ENCODE peak calls at places on chromosomes 2 and 18, in eight cellular contexts. One of them, this sample, is unnamed.

GRCh38 chr2:100988630-100989417 is 13.3 kb upstream of the RPL31 start:
- DNase-seq in brain microvascular endothelial cell: peak; percentile 26
- DNase-seq in body of pancreas: no peak
- DNase-seq in fibroblast of the aortic adventitia: no peak
- DNase-seq in Peyer's patch: no peak
- DNase-seq in neural progenitor cell: no peak
- DNase-seq in astrocyte of the spinal cord: no peak
- DNase-seq in thoracic aorta: no peak
- DNase-seq in this sample: no peak

GRCh38 chr18:36829362-36830140 is 624 bp downstream of the KIAA1328 start:
- DNase-seq in thoracic aorta: no peak
- DNase-seq in body of pancreas: peak; percentile 20
- DNase-seq in neural progenitor cell: peak; percentile 70
- DNase-seq in fibroblast of the aortic adventitia: peak; percentile 34
- DNase-seq in Peyer's patch: no peak
- DNase-seq in astrocyte of the spinal cord: peak; percentile 44
- DNase-seq in brain microvascular endothelial cell: no peak
- DNase-seq in this sample: peak; percentile 1

GRCh38 chr2:196206804-196207203 is 35.4 kb upstream of the STK17B start:
- DNase-seq in thoracic aorta: no peak
- DNase-seq in brain microvascular endothelial cell: no peak
- DNase-seq in astrocyte of the spinal cord: no peak
- DNase-seq in neural progenitor cell: no peak
- DNase-seq in fibroblast of the aortic adventitia: no peak
- DNase-seq in body of pancreas: no peak
- DNase-seq in Peyer's patch: no peak
- DNase-seq in this sample: no peak

GRCh38 chr2:14743883-14744282 is 111.4 kb downstream of the LRATD1 start:
- DNase-seq in neural progenitor cell: no peak
- DNase-seq in Peyer's patch: no peak
- DNase-seq in astrocyte of the spinal cord: no peak
- DNase-seq in brain microvascular endothelial cell: no peak
- DNase-seq in fibroblast of the aortic adventitia: no peak
- DNase-seq in thoracic aorta: no peak
- DNase-seq in body of pancreas: no peak
- DNase-seq in this sample: no peak

GRCh38 chr2:44526352-44526751 is 164.6 kb downstream of the CAMKMT start:
- DNase-seq in body of pancreas: no peak
- DNase-seq in Peyer's patch: no peak
- DNase-seq in brain microvascular endothelial cell: no peak
- DNase-seq in fibroblast of the aortic adventitia: no peak
- DNase-seq in neural progenitor cell: no peak
- DNase-seq in astrocyte of the spinal cord: no peak
- DNase-seq in thoracic aorta: no peak
- DNase-seq in this sample: no peak

GRCh38 chr2:80737047-80737446 is 432.5 kb upstream of the LRRTM1 start:
- DNase-seq in brain microvascular endothelial cell: no peak
- DNase-seq in Peyer's patch: no peak
- DNase-seq in body of pancreas: no peak
- DNase-seq in astrocyte of the spinal cord: no peak
- DNase-seq in neural progenitor cell: no peak
- DNase-seq in thoracic aorta: no peak
- DNase-seq in fibroblast of the aortic adventitia: no peak
- DNase-seq in this sample: no peak

GRCh38 chr2:154452906-154453493 is 245.5 kb upstream of the KCNJ3 start:
- DNase-seq in astrocyte of the spinal cord: peak; percentile 7
- DNase-seq in body of pancreas: no peak
- DNase-seq in fibroblast of the aortic adventitia: peak; percentile 26
- DNase-seq in brain microvascular endothelial cell: no peak
- DNase-seq in neural progenitor cell: no peak
- DNase-seq in Peyer's patch: no peak
- DNase-seq in thoracic aorta: no peak
- DNase-seq in this sample: no peak

GRCh38 chr18:47507651-47508050 is 256.2 kb upstream of the SKOR2 start:
- DNase-seq in fibroblast of the aortic adventitia: no peak
- DNase-seq in thoracic aorta: no peak
- DNase-seq in Peyer's patch: no peak
- DNase-seq in body of pancreas: no peak
- DNase-seq in astrocyte of the spinal cord: no peak
- DNase-seq in brain microvascular endothelial cell: no peak
- DNase-seq in neural progenitor cell: no peak
- DNase-seq in this sample: no peak

GRCh38 chr2:9565436-9566153 is 10.0 kb upstream of the ADAM17 start:
- DNase-seq in brain microvascular endothelial cell: peak; percentile 90
- DNase-seq in Peyer's patch: peak; percentile 85
- DNase-seq in thoracic aorta: peak; percentile 91
- DNase-seq in astrocyte of the spinal cord: peak; percentile 96
- DNase-seq in fibroblast of the aortic adventitia: peak; percentile 96
- DNase-seq in body of pancreas: peak; percentile 69
- DNase-seq in neural progenitor cell: no peak
- DNase-seq in this sample: peak; percentile 93

GRCh38 chr2:201182650-201183372 is at the start of gene CASP10:
- DNase-seq in thoracic aorta: no peak
- DNase-seq in neural progenitor cell: peak; percentile 20
- DNase-seq in body of pancreas: peak; percentile 66
- DNase-seq in brain microvascular endothelial cell: peak; percentile 52
- DNase-seq in Peyer's patch: no peak
- DNase-seq in fibroblast of the aortic adventitia: peak; percentile 89
- DNase-seq in astrocyte of the spinal cord: peak; percentile 19
- DNase-seq in this sample: no peak

GRCh38 chr18:70418551-70419311 is 129.9 kb downstream of the SOCS6 start:
- DNase-seq in thoracic aorta: no peak
- DNase-seq in fibroblast of the aortic adventitia: no peak
- DNase-seq in brain microvascular endothelial cell: no peak
- DNase-seq in Peyer's patch: no peak
- DNase-seq in astrocyte of the spinal cord: no peak
- DNase-seq in neural progenitor cell: no peak
- DNase-seq in body of pancreas: no peak
- DNase-seq in this sample: no peak

GRCh38 chr18:36493349-36494281 is 196.1 kb downstream of the FHOD3 start:
- DNase-seq in body of pancreas: peak; percentile 89
- DNase-seq in Peyer's patch: peak; percentile 64
- DNase-seq in neural progenitor cell: peak; percentile 55
- DNase-seq in astrocyte of the spinal cord: peak; percentile 30
- DNase-seq in fibroblast of the aortic adventitia: peak; percentile 47
- DNase-seq in thoracic aorta: no peak
- DNase-seq in brain microvascular endothelial cell: no peak
- DNase-seq in this sample: no peak

DNA sequence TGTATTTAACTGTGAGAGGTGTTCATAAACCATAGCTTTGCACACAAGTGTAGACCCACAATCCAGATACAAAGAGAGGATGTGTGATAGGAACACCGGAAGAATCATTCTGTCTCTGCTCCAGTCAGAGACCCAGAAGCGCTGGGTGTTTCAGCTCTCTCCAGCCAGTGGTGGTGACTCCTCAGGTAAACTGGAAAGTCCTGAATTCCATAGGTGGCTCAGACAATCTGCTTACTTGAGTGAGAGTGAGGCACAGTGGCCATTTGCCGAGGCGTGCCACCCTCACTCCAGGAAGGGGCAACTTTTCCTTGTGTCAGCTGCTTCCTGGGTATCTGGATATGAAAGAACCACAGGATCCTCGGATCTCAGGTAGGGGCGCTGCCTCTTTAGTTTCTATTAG is 171.5 kb downstream of the KCNS3 start:
- DNase-seq in brain microvascular endothelial cell: no peak
- DNase-seq in fibroblast of the aortic adventitia: no peak
- DNase-seq in body of pancreas: no peak
- DNase-seq in thoracic aorta: no peak
- DNase-seq in neural progenitor cell: no peak
- DNase-seq in Peyer's patch: no peak
- DNase-seq in astrocyte of the spinal cord: no peak
- DNase-seq in this sample: no peak
- H3K4me3 ChIP-seq in brain microvascular endothelial cell: no peak overlapping the region
- H3K4me3 ChIP-seq in fibroblast of the aortic adventitia: no peak overlapping the region
- H3K4me3 ChIP-seq in body of pancreas: no peak overlapping the region
- H3K4me3 ChIP-seq in thoracic aorta: no peak overlapping the region
- H3K4me3 ChIP-seq in neural progenitor cell: no peak overlapping the region
- H3K4me3 ChIP-seq in Peyer's patch: no peak overlapping the region
- H3K4me3 ChIP-seq in astrocyte of the spinal cord: no peak overlapping the region
- H3K4me3 ChIP-seq in this sample: no peak overlapping the region

GRCh38 chr2:38037757-38038615 is 38.0 kb downstream of the CYP1B1 start:
- DNase-seq in Peyer's patch: no peak
- DNase-seq in body of pancreas: peak; percentile 14
- DNase-seq in brain microvascular endothelial cell: peak; percentile 48
- DNase-seq in thoracic aorta: no peak
- DNase-seq in neural progenitor cell: peak; percentile 74
- DNase-seq in fibroblast of the aortic adventitia: peak; percentile 76
- DNase-seq in astrocyte of the spinal cord: peak; percentile 68
- DNase-seq in this sample: peak; percentile 11
- H3K4me3 ChIP-seq in Peyer's patch: peak overlapping the region; percentile 19
- H3K4me3 ChIP-seq in body of pancreas: no peak overlapping the region
- H3K4me3 ChIP-seq in brain microvascular endothelial cell: peak overlapping the region; percentile 38
- H3K4me3 ChIP-seq in thoracic aorta: peak overlapping the region; percentile 70
- H3K4me3 ChIP-seq in neural progenitor cell: peak overlapping the region; percentile 15
- H3K4me3 ChIP-seq in fibroblast of the aortic adventitia: peak overlapping the region; percentile 46
- H3K4me3 ChIP-seq in astrocyte of the spinal cord: peak overlapping the region; percentile 4
- H3K4me3 ChIP-seq in this sample: peak overlapping the region; percentile 3

DNA sequence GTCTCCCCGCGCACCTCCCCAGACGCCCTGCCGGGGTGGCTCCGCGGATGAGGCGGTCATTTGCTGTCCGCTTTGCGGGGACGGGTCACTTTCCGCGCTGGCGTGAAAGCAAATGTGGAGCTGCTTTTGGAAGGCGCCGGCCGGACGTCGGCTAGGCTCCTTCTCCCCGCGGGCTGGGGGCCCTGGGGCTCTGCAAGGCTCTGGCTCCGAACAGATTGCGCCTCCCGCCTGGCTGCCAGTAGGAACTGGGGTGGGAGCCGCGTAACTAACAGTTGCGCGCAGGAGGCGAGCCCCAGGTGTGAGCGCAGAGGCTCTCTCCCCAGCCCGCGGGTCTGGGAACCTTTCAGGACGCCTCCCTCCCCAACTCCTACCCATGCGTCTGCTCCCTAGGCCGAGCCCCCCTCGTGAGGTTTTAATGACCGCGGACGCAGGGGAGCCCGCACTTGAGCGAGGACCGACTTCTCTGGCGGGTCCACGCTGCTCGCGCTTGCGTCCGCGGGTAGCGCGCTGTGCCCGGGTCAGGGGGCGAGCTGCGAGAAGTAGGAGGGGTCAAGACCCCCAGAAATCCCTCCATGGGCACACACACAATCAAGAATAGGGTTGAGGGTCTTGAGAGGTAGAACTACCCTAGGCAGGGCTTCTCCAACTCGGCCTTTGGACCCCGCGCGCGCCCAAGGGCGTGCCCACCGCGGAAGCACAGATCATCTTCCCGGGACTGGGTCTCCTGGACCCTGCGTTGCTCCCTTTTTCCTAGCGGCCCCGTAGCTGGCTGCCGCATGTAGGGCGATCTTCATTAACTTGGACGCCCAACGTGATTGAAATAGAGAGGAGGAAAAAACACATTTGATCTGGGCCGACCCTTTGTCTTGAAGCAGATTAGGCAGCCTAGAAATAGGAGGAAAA is 146.8 kb downstream of the MEIS1 start:
- DNase-seq in fibroblast of the aortic adventitia: peak; percentile 64
- DNase-seq in body of pancreas: peak; percentile 74
- DNase-seq in thoracic aorta: no peak
- DNase-seq in neural progenitor cell: peak; percentile 61
- DNase-seq in Peyer's patch: no peak
- DNase-seq in astrocyte of the spinal cord: no peak
- DNase-seq in brain microvascular endothelial cell: no peak
- DNase-seq in this sample: peak; percentile 33
- H3K4me3 ChIP-seq in fibroblast of the aortic adventitia: peak overlapping the region; percentile 64
- H3K4me3 ChIP-seq in body of pancreas: no peak overlapping the region
- H3K4me3 ChIP-seq in thoracic aorta: peak overlapping the region; percentile 71
- H3K4me3 ChIP-seq in neural progenitor cell: peak overlapping the region; percentile 43
- H3K4me3 ChIP-seq in Peyer's patch: peak overlapping the region; percentile 13
- H3K4me3 ChIP-seq in astrocyte of the spinal cord: peak overlapping the region; percentile 38
- H3K4me3 ChIP-seq in brain microvascular endothelial cell: no peak overlapping the region
- H3K4me3 ChIP-seq in this sample: peak overlapping the region; percentile 38

DNA sequence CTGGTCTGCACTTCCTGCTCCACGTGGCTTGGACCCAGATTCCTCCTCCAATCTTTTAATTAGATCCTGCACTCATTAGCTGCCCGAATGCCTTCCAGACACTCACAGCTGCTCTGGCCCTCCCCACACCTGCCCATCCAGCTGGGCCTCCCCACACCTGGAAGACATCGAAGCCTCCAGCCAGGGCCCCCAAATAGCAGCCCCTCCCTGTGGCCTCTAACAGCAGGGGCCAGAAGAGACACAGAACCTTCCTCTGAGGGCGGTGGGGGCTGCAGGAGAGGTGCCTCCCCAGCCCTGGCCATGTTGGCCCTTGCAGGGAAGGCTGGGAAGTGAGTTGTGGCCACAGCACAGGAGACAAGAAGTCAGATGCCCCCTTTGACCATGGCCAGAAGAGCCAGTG is 252.8 kb downstream of the DYSF start:
- DNase-seq in brain microvascular endothelial cell: no peak
- DNase-seq in neural progenitor cell: no peak
- DNase-seq in Peyer's patch: no peak
- DNase-seq in astrocyte of the spinal cord: no peak
- DNase-seq in thoracic aorta: no peak
- DNase-seq in fibroblast of the aortic adventitia: no peak
- DNase-seq in body of pancreas: no peak
- DNase-seq in this sample: no peak
- H3K4me3 ChIP-seq in brain microvascular endothelial cell: no peak overlapping the region
- H3K4me3 ChIP-seq in neural progenitor cell: no peak overlapping the region
- H3K4me3 ChIP-seq in Peyer's patch: no peak overlapping the region
- H3K4me3 ChIP-seq in astrocyte of the spinal cord: no peak overlapping the region
- H3K4me3 ChIP-seq in thoracic aorta: no peak overlapping the region
- H3K4me3 ChIP-seq in fibroblast of the aortic adventitia: no peak overlapping the region
- H3K4me3 ChIP-seq in body of pancreas: no peak overlapping the region
- H3K4me3 ChIP-seq in this sample: no peak overlapping the region

This sample was measured in MG63.